ENCODE peak calls at places on chromosomes 13 and 19, in seven cellular contexts. Y is tibial artery; K is right atrium auricular region; B is breast epithelium; R is cardiac muscle cell; U is CD8-positive, alpha-beta memory T cell; L is spleen. Q is an unnamed sample.

GRCh38 chr19:22945560-22945959 is 57.4 kb downstream of the ZNF728 start:
- DNase-seq in Y (no peak), K (no peak), B (no peak), R (peak; percentile 23), U (no peak), L (no peak), Q (no peak)

GRCh38 chr13:85284349-85284748 is 514.9 kb downstream of the SLITRK6 start:
- DNase-seq in Y (no peak), K (no peak), B (no peak), R (no peak), U (no peak), L (no peak), Q (no peak)

GRCh38 chr13:44188257-44188656 is 185.4 kb upstream of the SERP2 start:
- DNase-seq in Y (no peak), K (no peak), B (no peak), R (peak; percentile 16), U (no peak), L (no peak), Q (no peak)

GRCh38 chr13:50387124-50387581 is 371.9 kb downstream of the KCNRG start:
- DNase-seq in Y (no peak), K (peak; percentile 72), B (no peak), R (no peak), U (peak; percentile 72), L (peak; percentile 77), Q (peak; percentile 36)

GRCh38 chr13:110106726-110107125 is 200.2 kb downstream of the COL4A1 start:
- DNase-seq in Y (peak; percentile 91), K (no peak), B (no peak), R (peak; percentile 69), U (no peak), L (no peak), Q (peak; percentile 55)

GRCh38 chr13:108962652-108963051 is 333.2 kb downstream of the MYO16 start:
- DNase-seq in Y (no peak), K (no peak), B (no peak), R (peak; percentile 40), U (no peak), L (no peak), Q (no peak)

GRCh38 chr19:5423567-5424125 is 31.6 kb upstream of the ZNRF4 start:
- DNase-seq in Y (no peak), K (no peak), B (no peak), R (no peak), U (no peak), L (no peak), Q (no peak)

GRCh38 chr13:98327326-98328314 is 150.6 kb upstream of the RNF113B start:
- DNase-seq in Y (no peak), K (no peak), B (no peak), R (peak; percentile 65), U (no peak), L (no peak), Q (no peak)

GRCh38 chr13:53136554-53136953 is 107.9 kb downstream of the OLFM4 start:
- DNase-seq in Y (no peak), K (no peak), B (no peak), R (peak; percentile 6), U (no peak), L (no peak), Q (no peak)

GRCh38 chr19:48364564-48365363 is 597 bp downstream of the SYNGR4 start:
- DNase-seq in Y (no peak), K (no peak), B (no peak), R (no peak), U (no peak), L (peak; percentile 82), Q (no peak)
- H3K4me3 ChIP-seq in Y (peak overlapping the region; percentile 63), K (peak overlapping the region; percentile 74), B (peak overlapping the region; percentile 70), R (no peak overlapping the region), U (peak overlapping the region; percentile 70), L (peak overlapping the region; percentile 56), Q (peak overlapping the region; percentile 76)

GRCh38 chr19:16678498-16678897 is 17.6 kb downstream of the TMEM38A start:
- DNase-seq in Y (no peak), K (no peak), B (no peak), R (no peak), U (no peak), L (no peak), Q (no peak)

GRCh38 chr19:16682539-16682938 is 21.6 kb downstream of the TMEM38A start:
- DNase-seq in Y (no peak), K (no peak), B (no peak), R (no peak), U (no peak), L (no peak), Q (no peak)

GRCh38 chr19:16676101-16676798 is 15.3 kb downstream of the TMEM38A start:
- DNase-seq in Y (no peak), K (no peak), B (no peak), R (no peak), U (no peak), L (no peak), Q (no peak)

GRCh38 chr19:16677060-16677459 is 16.1 kb downstream of the TMEM38A start:
- DNase-seq in Y (no peak), K (no peak), B (no peak), R (peak; percentile 6), U (no peak), L (no peak), Q (no peak)

DNA sequence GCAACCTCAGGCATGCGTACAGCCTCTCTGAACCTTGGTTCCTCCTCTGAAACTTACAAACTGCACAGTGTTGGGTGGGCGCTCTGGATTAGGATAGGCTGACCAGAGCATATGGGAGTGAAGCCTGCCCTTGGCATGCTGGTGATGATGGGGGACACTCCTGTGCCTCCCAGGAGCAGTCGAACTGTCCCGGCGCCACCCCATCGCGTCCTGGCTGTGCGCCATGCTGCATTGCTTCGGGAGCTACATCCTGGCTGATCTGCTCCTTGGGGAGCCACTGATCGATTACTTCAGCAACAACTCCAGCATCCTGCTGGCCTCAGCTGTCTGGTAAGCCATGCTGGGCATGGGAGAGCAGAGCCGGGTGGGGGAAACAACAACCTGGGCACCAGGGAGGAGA is 18.9 kb downstream of the TMEM38A start:
- DNase-seq in Y (no peak), K (no peak), B (no peak), R (no peak), U (no peak), L (no peak), Q (no peak)
- H3K27me3 ChIP-seq in Y (no peaks in the 10 kb centered on the region), K (no peaks in the 10 kb centered on the region), B (no peaks in the 10 kb centered on the region), R (no peaks in the 10 kb centered on the region), U (no peaks in the 10 kb centered on the region), L (no peaks in the 10 kb centered on the region), Q (no peaks in the 10 kb centered on the region)

DNA sequence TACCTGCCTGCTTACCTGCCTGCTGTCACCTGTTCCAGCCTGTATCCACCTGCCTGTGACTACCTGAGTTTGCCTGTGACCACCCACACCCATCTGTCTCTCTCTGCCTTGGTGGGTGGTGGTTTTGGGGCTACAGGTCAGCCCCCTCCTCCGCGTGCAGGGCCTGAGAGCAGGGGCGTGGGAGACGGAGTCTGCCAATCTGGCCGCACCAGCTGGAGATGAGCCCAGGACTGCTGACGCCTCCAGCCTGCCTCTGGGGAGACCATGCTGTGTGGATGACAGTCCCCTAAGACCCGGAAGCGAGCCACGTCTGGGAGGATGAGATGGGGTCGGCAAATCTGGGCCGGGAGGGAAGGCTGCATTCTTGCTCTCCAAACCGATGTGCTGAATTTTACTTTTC is 15.9 kb upstream of the KCTD15 start:
- DNase-seq in Y (no peak), K (no peak), B (no peak), R (peak; percentile 10), U (no peak), L (no peak), Q (no peak)
- H3K4me3 ChIP-seq in Y (no peak overlapping the region), K (no peak overlapping the region), B (no peak overlapping the region), R (no peak overlapping the region), U (no peak overlapping the region), L (no peak overlapping the region), Q (no peak overlapping the region)

GRCh38 chr19:52904052-52904451 is 6.6 kb upstream of the ZNF320 start:
- DNase-seq in Y (no peak), K (no peak), B (no peak), R (no peak), U (no peak), L (no peak), Q (no peak)
- H3K27me3 ChIP-seq in Y (no peaks in the 10 kb centered on the region), K (no peaks in the 10 kb centered on the region), B (no peaks in the 10 kb centered on the region), R (no peaks in the 10 kb centered on the region), U (no peaks in the 10 kb centered on the region), L (no peaks in the 10 kb centered on the region), Q (no peaks in the 10 kb centered on the region)

DNA sequence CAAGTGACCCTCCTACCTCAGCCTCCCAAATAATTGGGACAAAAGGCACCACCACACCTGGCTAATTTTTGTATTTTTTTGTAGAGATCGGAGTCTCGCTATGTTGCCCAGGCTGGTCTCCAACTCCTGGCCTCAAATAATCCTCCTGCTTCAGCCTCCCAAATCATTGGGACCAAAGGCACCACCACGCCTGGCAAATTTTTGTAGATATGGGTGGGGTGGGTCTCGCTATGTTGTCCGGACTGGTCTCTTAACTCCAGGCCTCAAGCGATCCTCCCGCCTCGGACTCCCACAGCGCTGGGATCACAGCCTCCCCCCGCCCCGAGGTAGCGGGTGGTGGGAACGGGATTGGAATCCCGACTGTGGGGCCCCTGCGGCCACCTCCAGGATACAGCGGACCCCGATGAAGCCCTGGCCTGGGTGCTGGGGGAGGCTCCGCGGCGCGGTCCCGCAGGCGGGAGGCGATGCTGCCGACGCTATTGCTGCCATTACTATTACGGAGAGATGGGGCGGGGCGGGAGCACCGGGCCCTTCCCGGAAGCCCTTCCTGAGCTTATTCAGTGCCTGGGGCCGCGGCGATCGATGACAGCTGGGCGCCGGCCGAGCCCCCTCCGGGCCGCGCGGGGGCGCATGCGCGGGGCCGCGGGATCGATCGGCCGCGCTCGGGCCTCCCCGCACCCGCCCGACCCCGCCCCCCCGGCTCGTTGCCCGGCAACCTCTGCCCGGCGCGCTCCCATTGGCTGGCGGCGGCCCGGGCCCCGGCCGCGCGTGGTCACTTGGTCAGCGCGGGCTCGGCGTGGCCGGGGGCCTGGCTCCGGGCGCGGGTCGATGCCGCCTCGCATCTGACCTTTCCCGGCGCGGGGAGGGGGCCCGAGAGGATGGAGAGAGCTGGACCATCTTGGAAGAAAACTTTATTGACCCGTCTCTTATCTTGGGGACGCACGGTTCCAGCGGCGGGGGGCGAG is 27.9 kb upstream of the ONECUT3 start:
- DNase-seq in Y (no peak), K (no peak), B (no peak), R (peak; percentile 65), U (no peak), L (no peak), Q (peak; percentile 69)
- H3K4me3 ChIP-seq in Y (peak overlapping the region; percentile 33), K (peak overlapping the region; percentile 51), B (peak overlapping the region; percentile 67), R (peak overlapping the region; percentile 63), U (no peak overlapping the region), L (peak overlapping the region; percentile 25), Q (peak overlapping the region; percentile 62)